ENCODE peak calls at places on chromosomes 7 and 10, in four cellular contexts. Y is GM20000, K is IMR-90, O is epithelial cell of proximal tubule. D is an unnamed sample.

GRCh38 chr10:95618101-95618500 is 38.4 kb downstream of the ALDH18A1 start:
- DNase-seq in K (no peak), Y (no peak), O (no peak), D (no peak)

GRCh38 chr10:33095867-33096479 is 137.9 kb upstream of the ITGB1 start:
- DNase-seq in O (no peak), K (no peak), Y (peak), D (no peak)

GRCh38 chr10:129808092-129808983 is 155.7 kb downstream of the EBF3 start:
- DNase-seq in O (no peak), Y (no peak), K (no peak), D (no peak)

GRCh38 chr7:141073641-141074161 is at the start of gene TMEM178B:
- DNase-seq in O (no peak), Y (peak), K (no peak), D (no peak)

GRCh38 chr7:98227939-98228338 is 16.7 kb downstream of the BHLHA15 start:
- DNase-seq in K (no peak), Y (no peak), O (no peak), D (no peak)

GRCh38 chr10:78349165-78349516 is 315.5 kb downstream of the RPS24 start:
- DNase-seq in K (no peak), O (no peak), Y (no peak), D (no peak)

GRCh38 chr10:112653851-112654250 is 206.8 kb downstream of the VTI1A start:
- DNase-seq in O (no peak), K (no peak), Y (no peak), D (no peak)

GRCh38 chr7:129055861-129056464 is 1.1 kb upstream of the TNPO3 start:
- DNase-seq in Y (no peak), O (no peak), K (no peak), D (no peak)

GRCh38 chr10:10992072-10992471 is 25.6 kb upstream of the CELF2 start:
- DNase-seq in Y (no peak), O (no peak), K (no peak), D (no peak)

GRCh38 chr7:46544396-46545008 is 623.4 kb upstream of the IGFBP3 start:
- DNase-seq in K (peak), O (no peak), Y (no peak), D (peak)

GRCh38 chr7:18345641-18346234 is 149.8 kb upstream of the HDAC9 start:
- DNase-seq in Y (peak), O (no peak), K (peak), D (peak)

GRCh38 chr7:105768898-105769507 is 107.4 kb downstream of the ATXN7L1 start:
- DNase-seq in O (no peak), Y (no peak), K (no peak), D (no peak)

GRCh38 chr10:80204193-80204714 is 1.1 kb downstream of the ANXA11 start:
- DNase-seq in K (no peak), Y (peak), O (no peak), D (no peak)

GRCh38 chr7:33196194-33196593 is 66.8 kb downstream of the BBS9 start:
- DNase-seq in Y (no peak), O (no peak), K (peak), D (no peak)

GRCh38 chr7:4386190-4386589 is 295.9 kb upstream of the FOXK1 start:
- DNase-seq in Y (no peak), K (no peak), O (no peak), D (no peak)

GRCh38 chr7:94394399-94395140 is at the start of gene COL1A2:
- DNase-seq in O (no peak), Y (peak), K (peak), D (peak)

GRCh38 chr10:3502606-3503005 is 282.4 kb downstream of the KLF6 start:
- DNase-seq in O (no peak), K (no peak), Y (no peak), D (no peak)

GRCh38 chr10:102090772-102091171 is 25.6 kb downstream of the HPS6 start:
- DNase-seq in K (peak), Y (no peak), O (no peak), D (no peak)

GRCh38 chr7:148147438-148147837 is 443.1 kb upstream of the C7orf33 start:
- DNase-seq in K (no peak), O (no peak), Y (no peak), D (no peak)

GRCh38 chr7:131157530-131158243 is 170.0 kb upstream of the MKLN1 start:
- DNase-seq in Y (no peak), K (peak), O (peak), D (peak)

GRCh38 chr10:89393898-89394297 is 1.5 kb downstream of the IFIT1 start:
- DNase-seq in Y (no peak), O (no peak), K (no peak), D (no peak)

GRCh38 chr7:126589068-126589684 is 663.6 kb downstream of the GRM8 start:
- DNase-seq in O (no peak), Y (no peak), K (no peak), D (no peak)

GRCh38 chr7:102912742-102913141 is at the start of gene LRRC17:
- DNase-seq in K (peak), O (no peak), Y (no peak), D (peak)

GRCh38 chr7:155862088-155862487 is 49.8 kb upstream of the SHH start:
- DNase-seq in O (no peak), K (no peak), Y (no peak), D (no peak)

GRCh38 chr7:26178272-26178960 is 22.1 kb downstream of the HNRNPA2B1 start:
- DNase-seq in Y (no peak), K (no peak), O (no peak), D (no peak)

GRCh38 chr10:50635286-50635685 is 11.5 kb upstream of the SGMS1 start:
- DNase-seq in O (no peak), Y (no peak), K (peak), D (no peak)

GRCh38 chr10:44801383-44802327 is 109.5 kb upstream of the TMEM72 start:
- DNase-seq in O (peak), Y (no peak), K (peak), D (peak)

GRCh38 chr10:3395487-3395886 is 222.9 kb upstream of the PITRM1 start:
- DNase-seq in K (no peak), O (no peak), Y (no peak), D (no peak)

GRCh38 chr10:1059902-1060301 is 3.7 kb downstream of the WDR37 start:
- DNase-seq in Y (no peak), O (no peak), K (no peak), D (no peak)

GRCh38 chr7:156843157-156843556 is 49.8 kb downstream of the LMBR1 start:
- DNase-seq in Y (no peak), K (no peak), O (no peak), D (no peak)

GRCh38 chr10:14032406-14032998 is 298.2 kb downstream of the FRMD4A start:
- DNase-seq in O (no peak), Y (peak), K (no peak), D (no peak)

GRCh38 chr7:43650457-43651052 is 67.6 kb downstream of the STK17A start:
- DNase-seq in Y (no peak), O (no peak), K (peak), D (peak)

GRCh38 chr10:102281103-102281502 is 35.8 kb downstream of the GBF1 start:
- DNase-seq in Y (no peak), O (no peak), K (peak), D (peak)

GRCh38 chr10:44427479-44427878 is 42.6 kb upstream of the CXCL12 start:
- DNase-seq in Y (no peak), K (no peak), O (no peak), D (no peak)

DNA sequence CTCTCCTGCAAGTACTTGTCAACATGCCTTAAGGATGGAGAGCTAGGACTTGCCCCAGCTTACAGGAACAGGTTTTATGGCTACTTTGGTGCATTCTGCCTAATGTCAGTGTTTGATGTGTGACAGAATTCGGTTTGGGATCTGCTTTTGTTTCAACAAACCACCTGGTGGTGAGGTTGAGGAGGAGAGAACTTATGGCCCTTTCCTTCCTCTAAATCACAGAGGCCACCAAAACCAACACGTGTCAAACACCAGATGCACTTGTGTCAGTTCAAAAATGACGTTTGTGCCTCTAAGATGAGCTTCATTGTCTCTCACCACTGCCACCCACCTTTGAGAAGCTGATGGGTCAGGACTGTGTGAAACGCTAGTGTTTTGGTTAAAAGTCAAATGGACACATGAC is 83.9 kb downstream of the OSBPL3 start:
- DNase-seq in K (no peak), Y (peak), O (no peak), D (no peak)
- TF ChIP-seq CTCF in K (no peak), Y (no peak), O (no peak), D (no peak)

GRCh38 chr7:37726022-37726421 is 42.5 kb downstream of the GPR141 start:
- DNase-seq in O (no peak), K (no peak), Y (no peak), D (no peak)
- TF ChIP-seq CTCF in O (no peak), K (no peak), Y (no peak), D (no peak)

GRCh38 chr10:132301371-132302330 is 6.1 kb downstream of the STK32C start:
- DNase-seq in Y (no peak), O (no peak), K (no peak), D (no peak)
- TF ChIP-seq CTCF in Y (no peak), O (no peak), K (no peak), D (no peak)

GRCh38 chr10:60729106-60729505 is 49.2 kb upstream of the CDK1 start:
- DNase-seq in O (no peak), K (no peak), Y (no peak), D (no peak)
- TF ChIP-seq CTCF in O (no peak), K (no peak), Y (no peak), D (no peak)

DNA sequence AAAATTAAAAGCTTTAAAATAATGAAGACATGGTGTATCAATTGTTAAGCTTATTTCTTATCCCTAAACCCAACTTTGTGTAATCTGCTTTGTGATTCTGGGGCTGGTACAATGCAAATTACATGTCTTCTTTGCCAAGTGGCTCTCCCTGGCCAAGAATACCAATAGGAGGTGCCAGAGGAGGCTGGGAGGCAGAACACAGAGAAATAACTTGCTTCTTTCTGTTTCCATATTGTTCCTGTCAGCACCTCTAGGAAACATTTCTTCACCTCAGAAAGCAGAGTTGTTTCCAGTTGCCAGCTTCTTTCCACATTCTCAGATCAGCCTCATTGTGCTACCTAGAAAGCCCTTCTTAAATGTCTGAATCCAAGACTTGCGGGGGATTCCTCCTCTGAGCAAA is 174.4 kb downstream of the MDFIC start:
- DNase-seq in Y (no peak), O (no peak), K (no peak), D (no peak)
- TF ChIP-seq CTCF in Y (no peak), O (no peak), K (no peak), D (no peak)

D was measured in fibroblast of villous mesenchyme.